ENCODE peak calls at places on chromosomes 11 and 22, in nine cellular contexts. I is prostate gland, V is neuronal stem cell, X is pancreas, O is tibial artery, L is IMR-90, C is stomach, Y is neural progenitor cell, B is colonic mucosa. M is an unnamed sample. For H3K4me1, the result is how much of the 10 kb centered on the place peaks cover.

GRCh38 chr11:77559686-77560425 is 29.9 kb upstream of the AQP11 start:
- DNase-seq in I (no peak), V (no peak), X (no peak), O (no peak), L (peak), C (no peak), Y (no peak), B (no peak), M (peak)

GRCh38 chr11:70145025-70145529 is 58.0 kb upstream of the FADD start:
- DNase-seq in I (no peak), V (no peak), X (no peak), O (no peak), L (no peak), C (no peak), Y (no peak), B (no peak), M (no peak)

GRCh38 chr11:70070736-70071135 is 7.4 kb upstream of the ANO1 start:
- DNase-seq in I (no peak), V (no peak), X (no peak), O (no peak), L (no peak), C (peak), Y (no peak), B (no peak), M (no peak)

GRCh38 chr11:13679768-13680167 is 11.3 kb downstream of the FAR1 start:
- DNase-seq in I (no peak), V (no peak), X (no peak), O (no peak), L (no peak), C (no peak), Y (no peak), B (no peak), M (no peak)

GRCh38 chr11:128116447-128117240 is 470.7 kb downstream of the ETS1 start:
- DNase-seq in I (no peak), V (no peak), X (no peak), O (no peak), L (no peak), C (no peak), Y (no peak), B (no peak), M (no peak)

GRCh38 chr11:66242085-66242765 is 26.2 kb upstream of the RAB1B start:
- DNase-seq in I (no peak), V (no peak), X (no peak), O (no peak), L (no peak), C (no peak), Y (no peak), B (no peak), M (no peak)

GRCh38 chr11:71442880-71443279 is 5.3 kb downstream of the DHCR7 start:
- DNase-seq in I (no peak), V (no peak), X (no peak), O (no peak), L (no peak), C (no peak), Y (no peak), B (no peak), M (no peak)

GRCh38 chr11:29343465-29344333 is 673.1 kb downstream of the KCNA4 start:
- DNase-seq in I (peak), V (peak), X (peak), O (peak), L (peak), C (peak), Y (peak), B (peak), M (peak)

GRCh38 chr11:79744941-79745340 is 304.1 kb upstream of the TENM4 start:
- DNase-seq in I (no peak), V (no peak), X (no peak), O (no peak), L (no peak), C (no peak), Y (no peak), B (no peak), M (no peak)

GRCh38 chr22:40400173-40400572 is 29.8 kb downstream of the SGSM3 start:
- DNase-seq in I (no peak), V (no peak), X (no peak), O (no peak), L (no peak), C (peak), Y (no peak), B (no peak), M (no peak)

GRCh38 chr11:24515632-24516031 is 18.8 kb downstream of the LUZP2 start:
- DNase-seq in I (no peak), V (no peak), X (no peak), O (no peak), L (no peak), C (no peak), Y (peak), B (no peak), M (no peak)

GRCh38 chr11:9265211-9266131 is at the start of gene DENND5A:
- DNase-seq in I (peak), V (peak), X (peak), O (peak), L (peak), C (peak), Y (peak), B (peak), M (peak)
- H3K4me1 ChIP-seq in I (under half), V (under half), X (under half), O (under half), L (under half), C (under half), Y (under half), B (under half), M (under half)

DNA sequence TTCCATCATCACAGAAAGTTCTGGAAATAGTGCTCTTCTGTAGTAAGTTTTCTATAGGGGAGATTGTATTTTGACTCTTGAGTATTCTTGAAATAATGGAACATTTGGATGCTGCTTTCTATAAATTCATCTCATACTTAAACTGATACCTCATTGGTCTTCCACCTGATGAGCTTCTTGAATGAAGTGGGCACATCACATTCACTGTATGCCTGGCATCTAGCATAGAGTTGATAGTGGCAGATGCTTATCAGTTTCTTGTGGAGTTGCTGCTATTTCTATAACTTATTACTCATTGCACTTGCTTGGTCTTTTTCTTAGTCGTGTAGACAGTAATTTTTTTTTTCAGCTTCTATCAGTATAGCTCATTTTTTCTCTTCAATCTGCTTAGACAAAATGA is 5.4 kb downstream of the ATXN10 start:
- DNase-seq in I (no peak), V (no peak), X (no peak), O (no peak), L (no peak), C (no peak), Y (no peak), B (no peak), M (no peak)
- H3K4me1 ChIP-seq in I (under half), V (under half), X (under half), O (under half), L (under half), C (under half), Y (under half), B (under half), M (half or more)

DNA sequence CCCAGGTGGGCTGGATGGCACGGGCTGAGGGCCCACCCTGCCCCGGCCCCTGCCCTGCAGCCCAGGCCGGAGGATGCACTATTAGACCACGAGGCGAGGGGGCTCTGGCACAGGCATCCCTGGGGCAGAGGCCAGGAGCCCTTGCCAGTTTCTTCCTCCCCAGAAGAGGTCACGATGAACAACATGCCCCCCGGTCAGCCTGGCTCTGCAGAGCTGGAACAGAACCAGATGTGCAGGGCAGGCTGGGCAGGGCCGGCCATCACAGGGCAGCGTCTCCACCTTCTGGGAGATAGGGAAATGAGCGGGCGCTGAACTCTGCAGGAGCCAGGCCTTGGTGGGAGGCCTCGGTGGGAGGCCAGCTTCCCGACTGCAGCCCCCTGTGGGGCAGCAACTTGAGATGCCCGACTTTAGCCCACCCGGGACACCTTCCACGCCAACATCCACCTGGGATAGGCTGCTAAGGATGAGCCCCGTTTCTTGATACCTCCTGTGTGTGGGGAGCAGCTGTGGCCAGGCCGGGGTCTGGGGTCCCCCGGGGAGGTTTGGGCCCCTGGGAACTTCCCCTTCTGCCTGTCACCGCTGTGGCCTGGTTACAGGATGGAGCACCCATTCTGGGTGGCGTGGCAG is 21.8 kb upstream of the GNB1L start:
- DNase-seq in I (no peak), V (no peak), X (no peak), O (peak), L (no peak), C (no peak), Y (no peak), B (peak), M (no peak)
- H3K4me1 ChIP-seq in I (under half), V (under half), X (under half), O (under half), L (under half), C (under half), Y (under half), B (under half), M (under half)

DNA sequence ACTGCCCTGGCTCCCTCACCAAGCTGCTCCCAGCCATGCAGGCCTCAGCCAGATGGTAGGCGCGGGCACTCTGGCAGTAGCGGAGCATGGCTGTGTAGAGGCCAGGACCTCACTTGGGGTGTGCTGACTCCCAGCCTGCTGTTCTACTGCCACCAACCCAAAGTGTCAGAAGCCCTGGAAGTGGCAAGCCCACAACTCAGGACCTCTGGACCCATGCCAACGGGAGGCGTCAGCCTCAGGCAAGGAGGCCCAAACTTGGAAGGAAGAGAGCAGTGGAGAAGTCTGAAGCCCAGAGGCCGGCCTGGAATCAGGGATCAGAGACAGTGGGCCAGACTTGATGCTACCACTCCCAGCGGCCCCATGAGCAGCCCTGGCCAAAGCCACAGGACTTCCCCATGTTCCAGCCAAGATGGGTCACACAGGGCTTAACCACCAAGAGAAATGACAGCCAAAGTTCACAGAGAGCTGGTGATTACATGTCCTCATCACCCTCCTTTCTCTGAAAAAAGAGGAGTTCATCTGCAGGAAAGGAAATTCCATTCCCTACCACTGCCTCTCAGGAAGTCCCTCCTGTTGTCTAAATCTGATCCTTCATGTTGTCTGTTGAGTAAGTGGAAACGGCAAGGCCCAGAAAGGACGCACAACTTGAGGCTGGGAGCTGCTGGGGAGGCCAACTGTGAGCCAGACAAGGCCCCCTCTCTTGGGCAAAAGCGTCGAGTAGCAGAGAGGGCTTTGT is 4.4 kb downstream of the ARRB1 start:
- DNase-seq in I (no peak), V (no peak), X (no peak), O (peak), L (peak), C (peak), Y (no peak), B (peak), M (no peak)
- H3K4me1 ChIP-seq in I (half or more), V (under half), X (under half), O (under half), L (under half), C (half or more), Y (under half), B (half or more), M (half or more)

DNA sequence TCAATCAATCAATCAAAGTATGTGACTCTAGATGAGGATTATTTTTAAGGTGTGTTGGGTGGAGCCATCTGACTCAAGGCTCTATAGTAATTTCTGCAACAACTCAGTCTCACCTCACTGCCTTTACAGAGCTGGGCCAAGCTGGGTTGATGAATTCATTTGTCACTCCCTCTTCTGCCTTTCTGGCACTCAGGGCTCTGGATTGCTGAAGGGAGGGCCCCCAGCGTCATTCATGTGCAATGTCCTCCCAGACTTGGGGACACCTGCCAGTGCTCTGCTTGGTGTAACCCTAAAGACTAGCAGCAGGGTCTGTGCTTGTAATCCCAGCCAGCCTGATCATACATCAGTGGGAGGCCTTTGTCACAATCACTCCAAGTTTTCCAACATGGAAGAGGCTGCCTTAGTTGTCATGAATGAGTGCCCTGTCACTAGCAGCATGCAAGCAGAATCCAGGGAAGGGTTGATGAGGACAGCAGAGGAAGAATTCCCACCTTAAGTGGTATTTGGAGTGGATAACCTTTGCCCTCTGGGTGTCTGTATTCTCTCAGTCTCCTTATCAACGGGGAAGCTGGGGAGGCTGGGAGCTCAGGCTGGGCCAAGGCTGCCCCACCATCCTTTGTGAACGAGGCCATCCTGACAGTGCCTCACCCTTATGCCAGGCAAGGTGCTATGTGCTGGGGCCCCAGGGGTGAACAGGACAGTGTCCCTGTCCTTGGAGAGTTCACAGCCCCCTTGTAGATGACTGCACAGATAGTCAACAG is 2.0 kb upstream of the TP53I11 start:
- DNase-seq in I (no peak), V (no peak), X (no peak), O (no peak), L (no peak), C (no peak), Y (no peak), B (no peak), M (no peak)
- H3K4me1 ChIP-seq in I (under half), V (under half), X (under half), O (under half), L (under half), C (under half), Y (half or more), B (under half), M (under half)

GRCh38 chr22:45170001-45170466 is 6.3 kb downstream of the NUP50 start:
- DNase-seq in I (no peak), V (no peak), X (no peak), O (no peak), L (peak), C (no peak), Y (no peak), B (no peak), M (no peak)

GRCh38 chr22:45172872-45173585 is 9.3 kb downstream of the NUP50 start:
- DNase-seq in I (no peak), V (no peak), X (no peak), O (no peak), L (no peak), C (no peak), Y (no peak), B (no peak), M (no peak)

GRCh38 chr22:45166935-45167334 is 3.2 kb downstream of the NUP50 start:
- DNase-seq in I (no peak), V (no peak), X (no peak), O (no peak), L (no peak), C (no peak), Y (no peak), B (no peak), M (peak)

DNA sequence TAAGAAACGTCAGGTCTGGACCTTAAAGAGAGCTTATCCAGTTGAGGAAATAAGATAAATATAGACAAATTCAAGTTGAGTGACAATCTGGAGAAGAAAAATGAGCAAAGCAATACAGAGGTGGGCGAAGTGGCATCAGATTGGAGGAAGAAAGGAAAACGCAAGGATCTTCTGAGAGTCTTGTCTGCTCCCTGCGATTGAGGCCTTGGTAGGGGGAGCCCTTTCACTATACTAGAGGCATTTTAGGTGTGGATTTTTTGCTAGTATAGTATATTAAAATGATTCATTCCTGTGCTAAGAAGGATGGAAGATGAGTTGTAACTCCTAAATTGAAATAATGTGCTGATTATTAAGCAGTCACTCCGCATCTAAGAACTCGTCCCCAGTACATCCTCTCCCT is 8.1 kb downstream of the NUP50 start:
- DNase-seq in I (no peak), V (no peak), X (no peak), O (no peak), L (no peak), C (no peak), Y (no peak), B (no peak), M (no peak)
- H3K4me1 ChIP-seq in I (under half), V (under half), X (under half), O (under half), L (under half), C (under half), Y (under half), B (under half), M (under half)

DNA sequence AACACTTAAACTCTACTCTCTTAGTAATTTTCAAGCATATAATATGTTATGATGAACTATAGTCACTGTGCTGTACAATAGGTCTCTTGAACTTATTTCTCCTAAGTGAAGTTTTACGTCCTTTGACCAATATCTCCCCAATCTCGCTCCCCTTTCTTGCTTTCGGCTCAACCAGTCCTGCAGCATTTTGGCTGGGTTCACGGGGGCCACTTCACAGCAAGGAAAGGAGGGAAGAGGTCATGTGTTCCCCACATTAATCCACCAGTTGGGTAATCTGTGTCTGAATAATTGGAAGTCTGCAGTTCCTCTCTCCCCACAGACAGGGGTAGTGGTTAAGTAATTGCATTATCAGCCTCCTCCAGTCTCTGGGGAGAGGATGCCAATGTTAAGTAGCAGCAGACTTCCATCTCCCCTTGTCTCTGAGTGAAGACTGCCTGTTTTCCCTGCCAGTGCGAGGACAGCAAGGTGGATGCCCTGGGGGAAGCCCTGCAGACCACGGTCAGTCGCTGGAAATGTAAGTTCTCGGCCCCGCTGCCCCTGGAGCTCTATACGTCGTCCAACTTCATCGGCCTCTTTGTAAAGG is 59.2 kb upstream of the CRTAM start:
- DNase-seq in I (no peak), V (no peak), X (no peak), O (no peak), L (no peak), C (no peak), Y (no peak), B (no peak), M (peak)
- H3K4me1 ChIP-seq in I (under half), V (under half), X (under half), O (under half), L (under half), C (under half), Y (under half), B (under half), M (half or more)

GRCh38 chr11:7579226-7579825 is 65.5 kb downstream of the PPFIBP2 start:
- DNase-seq in I (no peak), V (no peak), X (no peak), O (peak), L (peak), C (no peak), Y (no peak), B (no peak), M (no peak)
- H3K4me1 ChIP-seq in I (under half), V (under half), X (under half), O (under half), L (under half), C (under half), Y (under half), B (under half), M (under half)

GRCh38 chr22:32822188-32822877 is 20.8 kb downstream of the TIMP3 start:
- DNase-seq in I (no peak), V (no peak), X (no peak), O (no peak), L (no peak), C (no peak), Y (no peak), B (no peak), M (no peak)
- H3K4me1 ChIP-seq in I (under half), V (under half), X (under half), O (under half), L (under half), C (under half), Y (under half), B (under half), M (under half)

M was measured in PC-9.